ENCODE peak calls at places on chromosomes 3 and 15, in six cellular contexts. One of them, this sample, is unnamed.

GRCh38 chr3:125148016-125148812 is 64.3 kb downstream of the SLC12A8 start:
- DNase-seq in HL-60: no peak
- DNase-seq in HepG2: no peak
- DNase-seq in retinal pigment epithelial cell: no peak
- DNase-seq in bronchial epithelial cell: no peak
- DNase-seq in brain microvascular endothelial cell: no peak
- DNase-seq in this sample: no peak

GRCh38 chr3:61524933-61525332 is 36.4 kb upstream of the PTPRG start:
- DNase-seq in bronchial epithelial cell: no peak
- DNase-seq in HL-60: no peak
- DNase-seq in HepG2: no peak
- DNase-seq in brain microvascular endothelial cell: no peak
- DNase-seq in retinal pigment epithelial cell: no peak
- DNase-seq in this sample: no peak

GRCh38 chr3:151107701-151108100 is 22.2 kb downstream of the MED12L start:
- DNase-seq in HL-60: no peak
- DNase-seq in retinal pigment epithelial cell: no peak
- DNase-seq in brain microvascular endothelial cell: no peak
- DNase-seq in bronchial epithelial cell: no peak
- DNase-seq in HepG2: no peak
- DNase-seq in this sample: no peak

GRCh38 chr15:95922431-95922830 is 408.1 kb upstream of the NR2F2 start:
- DNase-seq in HL-60: no peak
- DNase-seq in retinal pigment epithelial cell: no peak
- DNase-seq in brain microvascular endothelial cell: no peak
- DNase-seq in HepG2: peak
- DNase-seq in bronchial epithelial cell: peak
- DNase-seq in this sample: no peak

GRCh38 chr3:188194327-188194726 is 40.4 kb downstream of the LPP start:
- DNase-seq in HL-60: no peak
- DNase-seq in HepG2: no peak
- DNase-seq in brain microvascular endothelial cell: no peak
- DNase-seq in bronchial epithelial cell: peak
- DNase-seq in retinal pigment epithelial cell: no peak
- DNase-seq in this sample: no peak

GRCh38 chr3:46239301-46239938 is 2.8 kb upstream of the CCR3 start:
- DNase-seq in brain microvascular endothelial cell: no peak
- DNase-seq in bronchial epithelial cell: peak
- DNase-seq in HepG2: no peak
- DNase-seq in retinal pigment epithelial cell: no peak
- DNase-seq in HL-60: peak
- DNase-seq in this sample: no peak

GRCh38 chr3:107993771-107994170 is 97.1 kb downstream of the CD47 start:
- DNase-seq in brain microvascular endothelial cell: peak
- DNase-seq in retinal pigment epithelial cell: no peak
- DNase-seq in HL-60: no peak
- DNase-seq in HepG2: no peak
- DNase-seq in bronchial epithelial cell: no peak
- DNase-seq in this sample: no peak

GRCh38 chr15:64981812-64982431 is 7.8 kb downstream of the SPG21 start:
- DNase-seq in HL-60: no peak
- DNase-seq in HepG2: peak
- DNase-seq in bronchial epithelial cell: no peak
- DNase-seq in brain microvascular endothelial cell: no peak
- DNase-seq in retinal pigment epithelial cell: no peak
- DNase-seq in this sample: no peak

GRCh38 chr3:98775459-98775858 is 12.3 kb downstream of the ST3GAL6 start:
- DNase-seq in HepG2: no peak
- DNase-seq in retinal pigment epithelial cell: no peak
- DNase-seq in brain microvascular endothelial cell: no peak
- DNase-seq in bronchial epithelial cell: no peak
- DNase-seq in HL-60: no peak
- DNase-seq in this sample: no peak

GRCh38 chr3:2927252-2927651 is 182.9 kb downstream of the IL5RA start:
- DNase-seq in retinal pigment epithelial cell: no peak
- DNase-seq in HL-60: no peak
- DNase-seq in bronchial epithelial cell: no peak
- DNase-seq in HepG2: no peak
- DNase-seq in brain microvascular endothelial cell: no peak
- DNase-seq in this sample: no peak

GRCh38 chr3:109195812-109196211 is 59.3 kb downstream of the C3orf85 start:
- DNase-seq in HL-60: no peak
- DNase-seq in bronchial epithelial cell: peak
- DNase-seq in retinal pigment epithelial cell: no peak
- DNase-seq in HepG2: no peak
- DNase-seq in brain microvascular endothelial cell: peak
- DNase-seq in this sample: peak

GRCh38 chr3:106428565-106428994 is 559.8 kb upstream of the CBLB start:
- DNase-seq in HepG2: no peak
- DNase-seq in brain microvascular endothelial cell: peak
- DNase-seq in HL-60: peak
- DNase-seq in retinal pigment epithelial cell: peak
- DNase-seq in bronchial epithelial cell: peak
- DNase-seq in this sample: peak

GRCh38 chr3:2166552-2166951 is 67.9 kb downstream of the CNTN4 start:
- DNase-seq in brain microvascular endothelial cell: no peak
- DNase-seq in HepG2: no peak
- DNase-seq in retinal pigment epithelial cell: no peak
- DNase-seq in bronchial epithelial cell: peak
- DNase-seq in HL-60: no peak
- DNase-seq in this sample: peak

GRCh38 chr3:195458188-195458800 is 15.5 kb upstream of the ACAP2 start:
- DNase-seq in bronchial epithelial cell: no peak
- DNase-seq in brain microvascular endothelial cell: no peak
- DNase-seq in HL-60: no peak
- DNase-seq in HepG2: no peak
- DNase-seq in retinal pigment epithelial cell: no peak
- DNase-seq in this sample: no peak

GRCh38 chr3:63948995-63949394 is 36.8 kb upstream of the SCAANT1 start:
- DNase-seq in retinal pigment epithelial cell: no peak
- DNase-seq in HL-60: no peak
- DNase-seq in bronchial epithelial cell: peak
- DNase-seq in brain microvascular endothelial cell: peak
- DNase-seq in HepG2: no peak
- DNase-seq in this sample: no peak

GRCh38 chr15:90677807-90678790 is 39.0 kb upstream of the BLM start:
- DNase-seq in bronchial epithelial cell: no peak
- DNase-seq in HepG2: no peak
- DNase-seq in retinal pigment epithelial cell: no peak
- DNase-seq in HL-60: no peak
- DNase-seq in brain microvascular endothelial cell: no peak
- DNase-seq in this sample: no peak

GRCh38 chr15:66721954-66722353 is 19.9 kb downstream of the SMAD6 start:
- DNase-seq in HL-60: no peak
- DNase-seq in bronchial epithelial cell: no peak
- DNase-seq in HepG2: no peak
- DNase-seq in retinal pigment epithelial cell: no peak
- DNase-seq in brain microvascular endothelial cell: no peak
- DNase-seq in this sample: no peak

GRCh38 chr15:66722757-66723540 is 20.9 kb downstream of the SMAD6 start:
- DNase-seq in brain microvascular endothelial cell: no peak
- DNase-seq in HL-60: no peak
- DNase-seq in retinal pigment epithelial cell: no peak
- DNase-seq in bronchial epithelial cell: no peak
- DNase-seq in HepG2: no peak
- DNase-seq in this sample: no peak

GRCh38 chr15:66725468-66725785 is 23.4 kb downstream of the SMAD6 start:
- DNase-seq in HL-60: no peak
- DNase-seq in bronchial epithelial cell: no peak
- DNase-seq in brain microvascular endothelial cell: no peak
- DNase-seq in HepG2: no peak
- DNase-seq in retinal pigment epithelial cell: no peak
- DNase-seq in this sample: no peak

GRCh38 chr15:66723826-66724731 is 22.0 kb downstream of the SMAD6 start:
- DNase-seq in retinal pigment epithelial cell: no peak
- DNase-seq in brain microvascular endothelial cell: peak
- DNase-seq in HepG2: no peak
- DNase-seq in bronchial epithelial cell: no peak
- DNase-seq in HL-60: no peak
- DNase-seq in this sample: no peak

DNA sequence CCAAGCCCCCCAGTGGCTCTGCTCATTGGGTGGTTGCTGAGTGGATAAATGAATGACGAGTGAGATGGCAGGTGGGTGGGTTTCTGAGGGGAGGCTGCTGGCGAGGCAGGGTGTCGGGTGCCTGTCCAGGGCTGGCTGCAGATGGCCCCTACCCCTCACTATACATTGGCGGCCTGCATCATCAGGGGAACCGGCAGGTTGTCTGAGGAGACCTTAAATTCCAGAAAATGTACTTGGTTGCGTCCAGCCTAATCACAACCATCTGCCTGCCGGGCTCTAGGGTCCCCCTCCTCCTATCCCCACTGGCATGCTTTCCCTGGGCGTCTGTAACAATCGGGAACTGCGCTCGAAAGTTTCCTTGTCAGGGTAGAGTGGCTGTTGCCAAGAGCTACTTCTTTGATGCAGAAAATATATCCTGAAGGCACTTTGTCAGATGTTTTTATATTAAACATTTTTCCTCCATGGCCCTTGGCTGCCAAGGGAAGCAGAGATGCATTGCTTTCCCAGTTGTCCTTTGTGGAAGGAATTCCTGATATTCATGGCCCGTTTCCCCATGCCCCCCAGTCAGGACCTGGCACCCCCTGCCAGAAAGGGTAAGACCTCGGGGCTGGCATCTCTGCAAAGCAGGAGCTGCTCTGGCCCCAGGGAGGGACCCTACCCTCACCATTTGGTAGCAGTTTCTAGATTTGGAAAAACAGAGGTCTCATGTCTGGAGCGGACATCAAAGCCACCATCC is 22.9 kb downstream of the SMAD6 start:
- DNase-seq in HL-60: no peak
- DNase-seq in retinal pigment epithelial cell: no peak
- DNase-seq in HepG2: no peak
- DNase-seq in brain microvascular endothelial cell: no peak
- DNase-seq in bronchial epithelial cell: no peak
- DNase-seq in this sample: no peak
- TF ChIP-seq CTCF in HL-60: no peak
- TF ChIP-seq CTCF in retinal pigment epithelial cell: no peak
- TF ChIP-seq CTCF in HepG2: no peak
- TF ChIP-seq CTCF in brain microvascular endothelial cell: no peak
- TF ChIP-seq CTCF in bronchial epithelial cell: no peak
- TF ChIP-seq CTCF in this sample: no peak

GRCh38 chr15:33662014-33662413 is 306.3 kb upstream of the CHRM5 start:
- DNase-seq in bronchial epithelial cell: no peak
- DNase-seq in HL-60: no peak
- DNase-seq in brain microvascular endothelial cell: no peak
- DNase-seq in retinal pigment epithelial cell: no peak
- DNase-seq in HepG2: no peak
- DNase-seq in this sample: no peak
- H3K4me3 ChIP-seq in bronchial epithelial cell: no peak
- H3K4me3 ChIP-seq in HL-60: no peak
- H3K4me3 ChIP-seq in brain microvascular endothelial cell: no peak
- H3K4me3 ChIP-seq in retinal pigment epithelial cell: no peak
- H3K4me3 ChIP-seq in HepG2: no peak
- H3K4me3 ChIP-seq in this sample: no peak

GRCh38 chr3:166052440-166052839 is 215.2 kb upstream of the BCHE start:
- DNase-seq in HepG2: peak
- DNase-seq in bronchial epithelial cell: no peak
- DNase-seq in HL-60: no peak
- DNase-seq in retinal pigment epithelial cell: no peak
- DNase-seq in brain microvascular endothelial cell: no peak
- DNase-seq in this sample: no peak
- TF ChIP-seq CTCF in HepG2: peak
- TF ChIP-seq CTCF in bronchial epithelial cell: no peak
- TF ChIP-seq CTCF in HL-60: no peak
- TF ChIP-seq CTCF in retinal pigment epithelial cell: peak
- TF ChIP-seq CTCF in brain microvascular endothelial cell: no peak
- TF ChIP-seq CTCF in this sample: peak

GRCh38 chr3:172585954-172586353 is 62.7 kb upstream of the TNFSF10 start:
- DNase-seq in HepG2: no peak
- DNase-seq in brain microvascular endothelial cell: no peak
- DNase-seq in bronchial epithelial cell: no peak
- DNase-seq in HL-60: no peak
- DNase-seq in retinal pigment epithelial cell: no peak
- DNase-seq in this sample: no peak
- H3K4me3 ChIP-seq in HepG2: no peak
- H3K4me3 ChIP-seq in brain microvascular endothelial cell: no peak
- H3K4me3 ChIP-seq in bronchial epithelial cell: no peak
- H3K4me3 ChIP-seq in HL-60: no peak
- H3K4me3 ChIP-seq in retinal pigment epithelial cell: no peak
- H3K4me3 ChIP-seq in this sample: no peak

GRCh38 chr3:149768704-149769103 is 16.4 kb upstream of the COMMD2 start:
- DNase-seq in bronchial epithelial cell: no peak
- DNase-seq in HL-60: no peak
- DNase-seq in HepG2: no peak
- DNase-seq in retinal pigment epithelial cell: no peak
- DNase-seq in brain microvascular endothelial cell: no peak
- DNase-seq in this sample: no peak

GRCh38 chr3:149771652-149772271 is 19.5 kb upstream of the COMMD2 start:
- DNase-seq in HL-60: no peak
- DNase-seq in bronchial epithelial cell: peak
- DNase-seq in retinal pigment epithelial cell: no peak
- DNase-seq in brain microvascular endothelial cell: peak
- DNase-seq in HepG2: peak
- DNase-seq in this sample: no peak

GRCh38 chr3:149767720-149768119 is 15.4 kb upstream of the COMMD2 start:
- DNase-seq in retinal pigment epithelial cell: no peak
- DNase-seq in brain microvascular endothelial cell: no peak
- DNase-seq in HepG2: peak
- DNase-seq in bronchial epithelial cell: no peak
- DNase-seq in HL-60: no peak
- DNase-seq in this sample: no peak

GRCh38 chr3:149772861-149773260 is 19.5 kb downstream of the ANKUB1 start:
- DNase-seq in HL-60: no peak
- DNase-seq in retinal pigment epithelial cell: no peak
- DNase-seq in HepG2: no peak
- DNase-seq in bronchial epithelial cell: no peak
- DNase-seq in brain microvascular endothelial cell: no peak
- DNase-seq in this sample: no peak

GRCh38 chr3:149770246-149770645 is 18.0 kb upstream of the COMMD2 start:
- DNase-seq in HL-60: no peak
- DNase-seq in retinal pigment epithelial cell: no peak
- DNase-seq in HepG2: no peak
- DNase-seq in bronchial epithelial cell: no peak
- DNase-seq in brain microvascular endothelial cell: no peak
- DNase-seq in this sample: no peak
- TF ChIP-seq CTCF in HL-60: no peak
- TF ChIP-seq CTCF in retinal pigment epithelial cell: no peak
- TF ChIP-seq CTCF in HepG2: no peak
- TF ChIP-seq CTCF in bronchial epithelial cell: no peak
- TF ChIP-seq CTCF in brain microvascular endothelial cell: peak
- TF ChIP-seq CTCF in this sample: peak

DNA sequence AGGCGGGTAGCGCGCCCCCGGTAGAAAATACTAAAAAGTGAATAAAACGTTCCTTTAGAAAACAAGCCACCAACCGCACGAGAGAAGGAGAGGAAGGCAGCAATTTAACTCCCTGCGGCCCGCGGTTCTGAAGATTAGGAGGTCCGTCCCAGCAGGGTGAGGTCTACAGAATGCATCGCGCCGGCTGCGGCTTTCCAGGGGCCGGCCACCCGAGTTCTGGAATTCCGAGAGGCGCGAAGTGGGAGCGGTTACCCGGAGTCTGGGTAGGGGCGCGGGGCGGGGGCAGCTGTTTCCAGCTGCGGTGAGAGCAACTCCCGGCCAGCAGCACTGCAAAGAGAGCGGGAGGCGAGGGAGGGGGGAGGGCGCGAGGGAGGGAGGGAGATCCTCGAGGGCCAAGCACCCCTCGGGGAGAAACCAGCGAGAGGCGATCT is 318.6 kb downstream of the FGF12 start:
- DNase-seq in brain microvascular endothelial cell: no peak
- DNase-seq in HepG2: no peak
- DNase-seq in bronchial epithelial cell: no peak
- DNase-seq in HL-60: no peak
- DNase-seq in retinal pigment epithelial cell: no peak
- DNase-seq in this sample: no peak
- H3K4me3 ChIP-seq in brain microvascular endothelial cell: peak
- H3K4me3 ChIP-seq in HepG2: no peak
- H3K4me3 ChIP-seq in bronchial epithelial cell: peak
- H3K4me3 ChIP-seq in HL-60: no peak
- H3K4me3 ChIP-seq in retinal pigment epithelial cell: peak
- H3K4me3 ChIP-seq in this sample: peak